ENCODE peak calls at places on chromosomes 3 and 15, in eight cellular contexts. I is NCI-H2107; W is frontal cortex; T is germinal center; E is cardiac septum; U is fibroblast of gingiva; Z is cerebellar nuclear complex; M is activated CD4-positive, alpha-beta T cell treated with anti-CD3 and anti-CD28 coated beads, Interleukin-2, amount 10 ng/mL, durations not matched to agents 24 days and 14 days. V is an unnamed sample.

GRCh38 chr3:183933160-183933559 is 48.5 kb upstream of the PARL start:
- DNase-seq in I (no peak), W (no peak), T (no peak), E (no peak), U (no peak), Z (no peak), M (no peak), V (no peak)

GRCh38 chr3:24435581-24435980 is 59.1 kb downstream of the THRB start:
- DNase-seq in I (no peak), W (no peak), T (no peak), E (no peak), U (peak; percentile 33), Z (no peak), M (no peak), V (no peak)

GRCh38 chr3:161405836-161406235 is 34.5 kb upstream of the SPTSSB start:
- DNase-seq in I (no peak), W (no peak), T (no peak), E (no peak), U (no peak), Z (no peak), M (no peak), V (no peak)

GRCh38 chr3:139281096-139281495 is 62.7 kb upstream of the MRPS22 start:
- DNase-seq in I (no peak), W (no peak), T (no peak), E (no peak), U (peak; percentile 65), Z (no peak), M (no peak), V (no peak)

GRCh38 chr3:52055537-52056351 is 627 bp downstream of the DUSP7 start:
- DNase-seq in I (no peak), W (no peak), T (peak; percentile 39), E (no peak), U (peak; percentile 53), Z (no peak), M (peak; percentile 84), V (no peak)

GRCh38 chr15:31607656-31608055 is 281.0 kb downstream of the KLF13 start:
- DNase-seq in I (no peak), W (no peak), T (no peak), E (no peak), U (no peak), Z (no peak), M (no peak), V (no peak)

GRCh38 chr15:25022233-25022632 is 67.4 kb downstream of the SNRPN start:
- DNase-seq in I (no peak), W (no peak), T (no peak), E (no peak), U (no peak), Z (no peak), M (no peak), V (no peak)

GRCh38 chr3:65888980-65889706 is 149.6 kb downstream of the MAGI1 start:
- DNase-seq in I (no peak), W (peak; percentile 34), T (no peak), E (no peak), U (peak; percentile 93), Z (no peak), M (no peak), V (no peak)

GRCh38 chr3:32817195-32817560 is 619 bp upstream of the TRIM71 start:
- DNase-seq in I (no peak), W (peak; percentile 42), T (peak; percentile 36), E (no peak), U (no peak), Z (no peak), M (no peak), V (no peak)

GRCh38 chr3:10238330-10238995 is 9.8 kb upstream of the TATDN2 start:
- DNase-seq in I (no peak), W (no peak), T (no peak), E (no peak), U (no peak), Z (no peak), M (peak; percentile 83), V (no peak)

GRCh38 chr15:79430901-79431635 is 1.1 kb upstream of the MINAR1 start:
- DNase-seq in I (no peak), W (peak; percentile 27), T (no peak), E (no peak), U (no peak), Z (no peak), M (peak; percentile 29), V (no peak)

GRCh38 chr3:184353546-184353941 is 7.9 kb downstream of the CLCN2 start:
- DNase-seq in I (no peak), W (no peak), T (no peak), E (no peak), U (no peak), Z (no peak), M (no peak), V (no peak)

GRCh38 chr3:187798126-187798525 is 52.9 kb upstream of the BCL6 start:
- DNase-seq in I (peak; percentile 25), W (no peak), T (no peak), E (no peak), U (no peak), Z (no peak), M (no peak), V (no peak)

GRCh38 chr3:42507252-42507651 is 4.8 kb downstream of the VIPR1 start:
- DNase-seq in I (no peak), W (no peak), T (no peak), E (peak; percentile 49), U (no peak), Z (peak; percentile 5), M (no peak), V (no peak)

GRCh38 chr15:59567369-59567768 is 44.2 kb upstream of the GCNT3 start:
- DNase-seq in I (no peak), W (no peak), T (no peak), E (no peak), U (no peak), Z (no peak), M (no peak), V (no peak)

GRCh38 chr15:79897701-79898113 is 893 bp upstream of the MTHFS start:
- DNase-seq in I (no peak), W (no peak), T (peak; percentile 10), E (no peak), U (no peak), Z (no peak), M (peak; percentile 72), V (no peak)

GRCh38 chr3:172550347-172550943 is 27.2 kb upstream of the TNFSF10 start:
- DNase-seq in I (no peak), W (no peak), T (no peak), E (no peak), U (peak; percentile 26), Z (no peak), M (peak; percentile 87), V (no peak)

GRCh38 chr3:42421818-42422796 is 11.7 kb upstream of the LYZL4 start:
- DNase-seq in I (no peak), W (no peak), T (no peak), E (no peak), U (no peak), Z (no peak), M (no peak), V (no peak)

GRCh38 chr15:89196994-89197393 is 24.4 kb downstream of the RLBP1 start:
- DNase-seq in I (peak; percentile 18), W (no peak), T (no peak), E (peak; percentile 17), U (no peak), Z (no peak), M (no peak), V (peak; percentile 69)

GRCh38 chr3:161266731-161267150 is 45.6 kb downstream of the NMD3 start:
- DNase-seq in I (no peak), W (no peak), T (no peak), E (no peak), U (peak; percentile 54), Z (no peak), M (no peak), V (no peak)

GRCh38 chr15:101309436-101310162 is 14.6 kb upstream of the SNRPA1 start:
- DNase-seq in I (no peak), W (no peak), T (no peak), E (peak; percentile 59), U (no peak), Z (no peak), M (no peak), V (no peak)

GRCh38 chr15:95669146-95669922 is 661.2 kb upstream of the NR2F2 start:
- DNase-seq in I (no peak), W (no peak), T (no peak), E (no peak), U (peak; percentile 5), Z (no peak), M (no peak), V (no peak)

GRCh38 chr3:38653685-38654537 is 4.4 kb upstream of the SCN5A start:
- DNase-seq in I (no peak), W (no peak), T (no peak), E (no peak), U (no peak), Z (no peak), M (no peak), V (no peak)

GRCh38 chr3:19961960-19962359 is 15.1 kb downstream of the RAB5A start:
- DNase-seq in I (no peak), W (no peak), T (no peak), E (no peak), U (no peak), Z (no peak), M (peak; percentile 48), V (no peak)

GRCh38 chr15:79977431-79977940 is 6.5 kb upstream of the BCL2A1 start:
- DNase-seq in I (no peak), W (no peak), T (peak; percentile 65), E (no peak), U (no peak), Z (no peak), M (no peak), V (no peak)

GRCh38 chr3:10816019-10816862 is at the start of gene SLC6A11:
- DNase-seq in I (no peak), W (peak; percentile 64), T (no peak), E (no peak), U (no peak), Z (no peak), M (no peak), V (no peak)

GRCh38 chr3:141021261-141021660 is 29.9 kb upstream of the SPSB4 start:
- DNase-seq in I (no peak), W (no peak), T (no peak), E (no peak), U (no peak), Z (no peak), M (no peak), V (no peak)

GRCh38 chr15:77697893-77698292 is 65.2 kb upstream of the LINGO1 start:
- DNase-seq in I (no peak), W (no peak), T (no peak), E (no peak), U (no peak), Z (no peak), M (no peak), V (no peak)

GRCh38 chr15:69433831-69434230 is 18.8 kb upstream of the RPLP1 start:
- DNase-seq in I (no peak), W (no peak), T (no peak), E (no peak), U (no peak), Z (no peak), M (no peak), V (no peak)

GRCh38 chr15:100627789-100628395 is 25.5 kb downstream of the ASB7 start:
- DNase-seq in I (peak; percentile 16), W (peak; percentile 51), T (peak; percentile 56), E (no peak), U (peak; percentile 72), Z (peak; percentile 37), M (peak; percentile 90), V (peak; percentile 57)